ENCODE peak calls at places on chromosomes 7 and 10, in four cellular contexts. One of them, this sample, is unnamed.

GRCh38 chr7:106110238-106110560 is 1.9 kb downstream of the SYPL1 start:
- DNase-seq in stimulated activated naive CD4-positive, alpha-beta T cell: no peak
- DNase-seq in mucosa of descending colon: no peak
- DNase-seq in EH: peak
- DNase-seq in this sample: no peak

GRCh38 chr10:124318811-124319210 is 99.9 kb downstream of the OAT start:
- DNase-seq in stimulated activated naive CD4-positive, alpha-beta T cell: no peak
- DNase-seq in EH: no peak
- DNase-seq in mucosa of descending colon: no peak
- DNase-seq in this sample: no peak

GRCh38 chr10:14391342-14391741 is 60.6 kb upstream of the FRMD4A start:
- DNase-seq in EH: no peak
- DNase-seq in mucosa of descending colon: no peak
- DNase-seq in stimulated activated naive CD4-positive, alpha-beta T cell: no peak
- DNase-seq in this sample: no peak

GRCh38 chr10:86710987-86711236 is 42.6 kb downstream of the LDB3 start:
- DNase-seq in stimulated activated naive CD4-positive, alpha-beta T cell: no peak
- DNase-seq in EH: no peak
- DNase-seq in mucosa of descending colon: no peak
- DNase-seq in this sample: no peak

GRCh38 chr7:68729361-68729760 is 868.9 kb upstream of the AUTS2 start:
- DNase-seq in EH: no peak
- DNase-seq in stimulated activated naive CD4-positive, alpha-beta T cell: no peak
- DNase-seq in mucosa of descending colon: no peak
- DNase-seq in this sample: no peak

GRCh38 chr10:132005147-132005546 is 23.4 kb upstream of the BNIP3 start:
- DNase-seq in EH: no peak
- DNase-seq in mucosa of descending colon: no peak
- DNase-seq in stimulated activated naive CD4-positive, alpha-beta T cell: no peak
- DNase-seq in this sample: no peak

GRCh38 chr7:26543345-26543744 is 251.7 kb downstream of the SNX10 start:
- DNase-seq in EH: no peak
- DNase-seq in mucosa of descending colon: no peak
- DNase-seq in stimulated activated naive CD4-positive, alpha-beta T cell: no peak
- DNase-seq in this sample: no peak

GRCh38 chr10:30093303-30093967 is 34.0 kb upstream of the JCAD start:
- DNase-seq in stimulated activated naive CD4-positive, alpha-beta T cell: no peak
- DNase-seq in mucosa of descending colon: no peak
- DNase-seq in EH: no peak
- DNase-seq in this sample: no peak

GRCh38 chr7:16660702-16661464 is 14.9 kb downstream of the BZW2 start:
- DNase-seq in stimulated activated naive CD4-positive, alpha-beta T cell: no peak
- DNase-seq in mucosa of descending colon: no peak
- DNase-seq in EH: peak
- DNase-seq in this sample: no peak

GRCh38 chr10:93821051-93821772 is 63.5 kb downstream of the LGI1 start:
- DNase-seq in stimulated activated naive CD4-positive, alpha-beta T cell: no peak
- DNase-seq in EH: peak
- DNase-seq in mucosa of descending colon: no peak
- DNase-seq in this sample: no peak

GRCh38 chr10:117532451-117533107 is 10.0 kb upstream of the EMX2 start:
- DNase-seq in stimulated activated naive CD4-positive, alpha-beta T cell: no peak
- DNase-seq in mucosa of descending colon: no peak
- DNase-seq in EH: no peak
- DNase-seq in this sample: no peak

GRCh38 chr10:6070647-6071046 is 8.5 kb upstream of the IL2RA start:
- DNase-seq in EH: no peak
- DNase-seq in stimulated activated naive CD4-positive, alpha-beta T cell: no peak
- DNase-seq in mucosa of descending colon: no peak
- DNase-seq in this sample: no peak

GRCh38 chr10:102086196-102086595 is 21.0 kb downstream of the HPS6 start:
- DNase-seq in mucosa of descending colon: no peak
- DNase-seq in EH: no peak
- DNase-seq in stimulated activated naive CD4-positive, alpha-beta T cell: no peak
- DNase-seq in this sample: no peak

GRCh38 chr7:15478401-15478800 is 83.4 kb downstream of the AGMO start:
- DNase-seq in EH: no peak
- DNase-seq in stimulated activated naive CD4-positive, alpha-beta T cell: no peak
- DNase-seq in mucosa of descending colon: no peak
- DNase-seq in this sample: no peak

GRCh38 chr7:26153246-26153822 is 1.3 kb downstream of the NFE2L3 start:
- DNase-seq in stimulated activated naive CD4-positive, alpha-beta T cell: no peak
- DNase-seq in EH: no peak
- DNase-seq in mucosa of descending colon: peak
- DNase-seq in this sample: no peak

GRCh38 chr7:64888901-64889685 is 14.0 kb upstream of the ZNF273 start:
- DNase-seq in mucosa of descending colon: peak
- DNase-seq in EH: peak
- DNase-seq in stimulated activated naive CD4-positive, alpha-beta T cell: no peak
- DNase-seq in this sample: peak

GRCh38 chr10:81679291-81679690 is 195.7 kb upstream of the NRG3 start:
- DNase-seq in stimulated activated naive CD4-positive, alpha-beta T cell: no peak
- DNase-seq in mucosa of descending colon: no peak
- DNase-seq in EH: no peak
- DNase-seq in this sample: no peak

GRCh38 chr10:100186813-100187212 is 984 bp upstream of the ERLIN1 start:
- DNase-seq in stimulated activated naive CD4-positive, alpha-beta T cell: no peak
- DNase-seq in mucosa of descending colon: no peak
- DNase-seq in EH: no peak
- DNase-seq in this sample: no peak

GRCh38 chr10:422232-422631 is 267.2 kb downstream of the DIP2C start:
- DNase-seq in mucosa of descending colon: no peak
- DNase-seq in stimulated activated naive CD4-positive, alpha-beta T cell: no peak
- DNase-seq in EH: no peak
- DNase-seq in this sample: no peak

GRCh38 chr7:27714831-27715444 is 25.0 kb upstream of the TAX1BP1 start:
- DNase-seq in mucosa of descending colon: no peak
- DNase-seq in EH: no peak
- DNase-seq in stimulated activated naive CD4-positive, alpha-beta T cell: no peak
- DNase-seq in this sample: no peak

GRCh38 chr7:21427861-21428641 is at the start of gene SP4:
- DNase-seq in stimulated activated naive CD4-positive, alpha-beta T cell: peak
- DNase-seq in mucosa of descending colon: peak
- DNase-seq in EH: peak
- DNase-seq in this sample: peak

GRCh38 chr10:124249812-124250432 is 156.5 kb upstream of the CHST15 start:
- DNase-seq in stimulated activated naive CD4-positive, alpha-beta T cell: no peak
- DNase-seq in mucosa of descending colon: no peak
- DNase-seq in EH: no peak
- DNase-seq in this sample: no peak

GRCh38 chr10:31188792-31189406 is 130.1 kb upstream of the ZEB1 start:
- DNase-seq in EH: peak
- DNase-seq in mucosa of descending colon: no peak
- DNase-seq in stimulated activated naive CD4-positive, alpha-beta T cell: no peak
- DNase-seq in this sample: no peak

GRCh38 chr10:88415533-88416130 is 167.5 kb downstream of the RNLS start:
- DNase-seq in mucosa of descending colon: no peak
- DNase-seq in EH: no peak
- DNase-seq in stimulated activated naive CD4-positive, alpha-beta T cell: no peak
- DNase-seq in this sample: no peak

GRCh38 chr10:97633921-97634320 is 621 bp upstream of the MORN4 start:
- DNase-seq in EH: no peak
- DNase-seq in stimulated activated naive CD4-positive, alpha-beta T cell: no peak
- DNase-seq in mucosa of descending colon: no peak
- DNase-seq in this sample: no peak

GRCh38 chr10:61901829-61902447 is 439 bp downstream of the ARID5B start:
- DNase-seq in mucosa of descending colon: peak
- DNase-seq in stimulated activated naive CD4-positive, alpha-beta T cell: no peak
- DNase-seq in EH: no peak
- DNase-seq in this sample: no peak

GRCh38 chr10:65570143-65571010 is 1355.5 kb upstream of the LRRTM3 start:
- DNase-seq in stimulated activated naive CD4-positive, alpha-beta T cell: no peak
- DNase-seq in EH: peak
- DNase-seq in mucosa of descending colon: peak
- DNase-seq in this sample: no peak

GRCh38 chr7:22793593-22794462 is 28.8 kb downstream of the TOMM7 start:
- DNase-seq in stimulated activated naive CD4-positive, alpha-beta T cell: no peak
- DNase-seq in mucosa of descending colon: no peak
- DNase-seq in EH: peak
- DNase-seq in this sample: no peak

GRCh38 chr10:5168897-5169296 is 16.1 kb downstream of the AKR1C8 start:
- DNase-seq in stimulated activated naive CD4-positive, alpha-beta T cell: no peak
- DNase-seq in EH: no peak
- DNase-seq in mucosa of descending colon: no peak
- DNase-seq in this sample: no peak

GRCh38 chr7:1539346-1540321 is 9.1 kb downstream of the MAFK start:
- DNase-seq in mucosa of descending colon: no peak
- DNase-seq in EH: peak
- DNase-seq in stimulated activated naive CD4-positive, alpha-beta T cell: no peak
- DNase-seq in this sample: no peak